ENCODE peak calls at places on chromosomes 13 and 19, in four cellular contexts. S is foreskin fibroblast, A is GM23248, N is fibroblast of pulmonary artery. Z is an unnamed sample.
A peak's percentile ranks its signal among the peaks of the same experiment; 100 is the strongest.

GRCh38 chr13:113560645-113561416 is 23.7 kb upstream of the TFDP1 start:
- DNase-seq in S (no peak), A (no peak), N (no peak), Z (no peak)

GRCh38 chr19:54431255-54431838 is 16.1 kb downstream of the TTYH1 start:
- DNase-seq in S (no peak), A (no peak), N (peak; percentile 41), Z (no peak)

GRCh38 chr19:17125728-17126677 is 50.4 kb downstream of the MYO9B start:
- DNase-seq in S (peak; percentile 31), A (peak; percentile 72), N (peak; percentile 46), Z (no peak)

GRCh38 chr19:38653028-38653571 is 5.7 kb downstream of the ACTN4 start:
- DNase-seq in S (peak; percentile 60), A (peak; percentile 81), N (peak; percentile 51), Z (no peak)

GRCh38 chr19:29745253-29745652 is 30.2 kb upstream of the C19orf12 start:
- DNase-seq in S (peak; percentile 9), A (peak; percentile 7), N (no peak), Z (no peak)

GRCh38 chr19:3469638-3470499 is 10.5 kb downstream of the SMIM24 start:
- DNase-seq in S (peak; percentile 38), A (no peak), N (no peak), Z (no peak)

GRCh38 chr19:35249848-35250711 is 1.3 kb downstream of the LSR start:
- DNase-seq in S (no peak), A (no peak), N (no peak), Z (no peak)

GRCh38 chr13:20191902-20192469 is 752 bp downstream of the GJB2 start:
- DNase-seq in S (peak; percentile 41), A (peak; percentile 41), N (no peak), Z (no peak)

GRCh38 chr13:39836038-39836437 is 180.6 kb downstream of the COG6 start:
- DNase-seq in S (no peak), A (no peak), N (no peak), Z (no peak)

GRCh38 chr13:30985637-30986205 is 53.3 kb downstream of the TEX26 start:
- DNase-seq in S (peak; percentile 78), A (peak; percentile 58), N (peak; percentile 56), Z (peak; percentile 36)

GRCh38 chr13:26558074-26558805 is 757 bp downstream of the WASF3 start:
- DNase-seq in S (peak; percentile 33), A (peak; percentile 57), N (peak; percentile 13), Z (no peak)

GRCh38 chr19:12985049-12985776 is 10.1 kb upstream of the NFIX start:
- DNase-seq in S (peak; percentile 78), A (peak; percentile 88), N (no peak), Z (peak; percentile 44)

GRCh38 chr19:926595-927043 is 784 bp downstream of the ARID3A start:
- DNase-seq in S (peak; percentile 74), A (peak; percentile 73), N (peak; percentile 53), Z (no peak)

GRCh38 chr13:43787998-43788397 is 1.2 kb upstream of the ENOX1 start:
- DNase-seq in S (peak; percentile 80), A (peak; percentile 72), N (peak; percentile 69), Z (no peak)

GRCh38 chr13:31029129-31029528 is 96.7 kb downstream of the TEX26 start:
- DNase-seq in S (no peak), A (peak; percentile 17), N (peak; percentile 39), Z (no peak)

GRCh38 chr19:47243364-47243775 is 12.4 kb upstream of the BBC3 start:
- DNase-seq in S (no peak), A (no peak), N (no peak), Z (no peak)

GRCh38 chr13:93859666-93860065 is 619.8 kb downstream of the DCT start:
- DNase-seq in S (peak; percentile 56), A (peak; percentile 71), N (peak; percentile 22), Z (peak; percentile 66)

GRCh38 chr19:10694706-10695105 is 6.5 kb upstream of the QTRT1 start:
- DNase-seq in S (no peak), A (peak; percentile 10), N (no peak), Z (no peak)

GRCh38 chr13:100314132-100314910 is 225.4 kb downstream of the PCCA start:
- DNase-seq in S (no peak), A (no peak), N (peak; percentile 5), Z (no peak)

GRCh38 chr13:40401911-40402776 is 264.3 kb downstream of the FOXO1 start:
- DNase-seq in S (peak; percentile 100), A (peak; percentile 96), N (peak; percentile 99), Z (peak; percentile 99)

GRCh38 chr19:14563590-14563926 is 8.3 kb downstream of the NDUFB7 start:
- DNase-seq in S (no peak), A (no peak), N (no peak), Z (no peak)

GRCh38 chr19:12043752-12044422 is 8.4 kb upstream of the ZNF433 start:
- DNase-seq in S (no peak), A (no peak), N (no peak), Z (no peak)

GRCh38 chr13:112054616-112055015 is 12.3 kb upstream of the SOX1 start:
- DNase-seq in S (no peak), A (no peak), N (no peak), Z (no peak)
- H3K4me3 ChIP-seq in S (no peak overlapping the region), A (no peak overlapping the region), N (no peak overlapping the region), Z (no peak overlapping the region)

DNA sequence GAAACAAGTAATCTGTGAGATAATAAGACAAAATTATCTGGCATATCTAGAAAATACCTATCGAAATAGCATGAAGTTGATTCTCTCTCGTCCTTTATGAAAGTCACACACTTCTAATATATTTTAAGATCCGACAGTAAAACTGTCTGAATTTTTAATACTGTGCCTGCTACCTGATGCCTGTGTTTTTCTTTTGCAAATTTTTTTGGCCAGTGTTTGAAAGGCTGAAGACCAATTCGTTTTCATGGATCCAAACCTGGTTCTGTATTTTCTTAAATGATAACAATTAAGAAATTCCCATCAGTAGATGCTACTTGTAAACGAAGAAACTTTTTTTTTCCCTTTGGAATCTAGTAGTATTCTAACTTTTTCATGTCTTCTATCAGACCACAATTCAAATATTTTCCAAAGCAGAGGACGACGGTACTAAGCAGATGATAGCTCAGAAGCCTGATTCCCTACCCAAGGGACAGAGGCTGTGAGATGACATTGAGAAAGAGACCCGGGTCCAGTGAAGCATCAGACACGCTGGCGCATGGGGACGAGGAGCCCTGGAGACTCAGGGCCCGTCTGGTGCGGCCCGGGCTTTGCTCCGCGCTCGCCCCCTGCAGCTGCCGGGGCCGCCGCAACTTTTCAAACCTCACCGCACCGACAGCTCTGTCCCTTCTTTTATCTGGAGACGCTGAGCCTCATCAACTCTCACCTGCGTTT is 49.5 kb upstream of the PABPC3 start:
- DNase-seq in S (peak; percentile 11), A (peak; percentile 3), N (no peak), Z (no peak)
- H3K4me3 ChIP-seq in S (peak overlapping the region; percentile 48), A (peak overlapping the region; percentile 57), N (peak overlapping the region; percentile 45), Z (peak overlapping the region; percentile 51)

GRCh38 chr13:79402074-79402635 is 3.9 kb downstream of the RBM26 start:
- DNase-seq in S (no peak), A (peak; percentile 22), N (no peak), Z (no peak)

GRCh38 chr13:79402679-79403078 is 3.4 kb downstream of the RBM26 start:
- DNase-seq in S (no peak), A (no peak), N (no peak), Z (no peak)

GRCh38 chr13:79401259-79402071 is 4.6 kb downstream of the RBM26 start:
- DNase-seq in S (no peak), A (no peak), N (no peak), Z (no peak)

GRCh38 chr13:79404361-79404760 is 1.7 kb downstream of the RBM26 start:
- DNase-seq in S (no peak), A (no peak), N (no peak), Z (no peak)

GRCh38 chr13:79403113-79403512 is 2.9 kb downstream of the RBM26 start:
- DNase-seq in S (no peak), A (no peak), N (no peak), Z (no peak)
- H3K4me3 ChIP-seq in S (peak overlapping the region; percentile 93), A (peak overlapping the region; percentile 91), N (no peak overlapping the region), Z (no peak overlapping the region)

GRCh38 chr13:94968040-94968756 is 255.9 kb upstream of the SOX21 start:
- DNase-seq in S (peak; percentile 56), A (peak; percentile 24), N (no peak), Z (no peak)

GRCh38 chr13:94972262-94972661 is 259.9 kb upstream of the SOX21 start:
- DNase-seq in S (no peak), A (no peak), N (no peak), Z (no peak)

GRCh38 chr13:94967183-94968039 is 255.1 kb upstream of the SOX21 start:
- DNase-seq in S (peak; percentile 47), A (peak; percentile 53), N (peak; percentile 10), Z (no peak)

GRCh38 chr13:94966380-94966779 is 254.0 kb upstream of the SOX21 start:
- DNase-seq in S (peak; percentile 6), A (no peak), N (no peak), Z (no peak)

DNA sequence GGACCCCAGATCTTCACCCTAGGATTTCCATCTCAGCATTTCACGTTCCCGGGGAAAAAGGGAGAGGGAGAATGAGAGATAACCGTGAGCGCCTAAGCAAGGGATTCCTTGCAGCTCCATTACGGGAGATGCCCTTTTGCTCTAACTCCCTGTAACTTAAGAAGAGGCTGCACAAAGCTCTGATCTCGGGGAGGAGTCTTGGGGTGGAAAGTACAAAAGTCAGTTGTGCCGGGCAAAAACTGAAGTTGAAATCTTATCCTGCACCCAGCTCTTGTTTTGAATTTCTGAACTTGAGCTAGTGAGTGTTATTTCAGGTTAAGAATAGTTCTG is 256.4 kb upstream of the SOX21 start:
- DNase-seq in S (no peak), A (no peak), N (no peak), Z (no peak)
- H3K4me3 ChIP-seq in S (peak overlapping the region; percentile 25), A (peak overlapping the region; percentile 50), N (peak overlapping the region; percentile 26), Z (peak overlapping the region; percentile 47)

DNA sequence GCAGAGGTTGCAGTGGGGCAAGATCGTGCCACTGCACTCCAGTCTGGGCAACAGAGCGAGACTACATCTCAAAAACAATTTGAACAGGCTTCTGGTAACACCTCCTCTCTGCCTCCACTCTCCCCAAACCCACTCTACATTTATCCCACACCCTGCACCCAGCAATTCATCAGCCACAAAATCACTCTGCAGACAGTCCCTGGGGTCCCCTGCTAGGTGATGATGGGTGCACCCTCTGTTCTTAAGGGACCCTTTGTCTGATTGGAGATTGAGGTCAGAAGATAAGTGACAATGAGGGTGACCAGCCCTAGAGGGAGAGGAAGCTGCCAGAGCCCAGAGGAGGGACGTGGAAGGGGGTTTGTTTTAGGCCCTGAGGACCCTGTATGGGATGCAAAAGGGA is 2.2 kb downstream of the BCL3 start:
- DNase-seq in S (no peak), A (no peak), N (no peak), Z (no peak)
- H3K4me3 ChIP-seq in S (peak overlapping the region; percentile 78), A (peak overlapping the region; percentile 99), N (peak overlapping the region; percentile 93), Z (peak overlapping the region; percentile 20)

GRCh38 chr19:6616011-6616410 is 25.1 kb upstream of the CD70 start:
- DNase-seq in S (no peak), A (peak; percentile 84), N (peak; percentile 36), Z (no peak)
- H3K4me3 ChIP-seq in S (no peak overlapping the region), A (no peak overlapping the region), N (no peak overlapping the region), Z (no peak overlapping the region)

DNA sequence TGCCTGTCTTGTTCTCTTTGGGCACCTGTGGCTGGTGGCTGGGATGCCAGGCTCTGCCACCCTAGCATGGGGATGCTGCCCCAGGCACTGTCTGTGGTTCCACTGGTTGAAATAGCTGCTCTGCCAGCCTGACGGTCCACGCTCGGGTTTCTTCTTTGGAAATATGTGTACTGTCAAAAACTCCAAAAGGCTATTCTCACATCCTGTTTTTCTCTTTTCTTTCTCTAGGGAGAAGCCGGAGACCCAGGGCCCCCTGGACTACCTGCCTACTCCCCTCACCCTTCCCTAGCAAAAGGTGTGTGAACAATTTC is 115.0 kb downstream of the RAB20 start:
- DNase-seq in S (no peak), A (no peak), N (no peak), Z (no peak)
- H3K4me3 ChIP-seq in S (no peak overlapping the region), A (no peak overlapping the region), N (no peak overlapping the region), Z (no peak overlapping the region)